ENCODE peak calls at places on chromosomes 16 and 17, in seven cellular contexts. E is H9, G is H1, W is mesendoderm, Y is neuronal stem cell, K is mesenchymal stem cell, F is IMR-90. U is an unnamed sample.

GRCh38 chr16:69443809-69444611 is 19.6 kb downstream of the CYB5B start:
- DNase-seq in K (peak; percentile 67), E (no peak), G (no peak), F (peak; percentile 47), Y (no peak), W (no peak), U (no peak)

GRCh38 chr16:27314161-27314723 is 468 bp downstream of the IL4R start:
- DNase-seq in W (peak; percentile 51), F (peak; percentile 97), K (peak; percentile 98), Y (no peak), E (no peak), G (no peak), U (peak; percentile 68)

GRCh38 chr16:4113358-4114256 is 2.6 kb downstream of the ADCY9 start:
- DNase-seq in K (no peak), W (no peak), F (no peak), E (no peak), G (no peak), Y (no peak), U (no peak)

GRCh38 chr17:62111562-62112180 is 46.6 kb upstream of the MED13 start:
- DNase-seq in G (no peak), K (no peak), W (no peak), E (no peak), Y (no peak), F (no peak), U (no peak)

GRCh38 chr16:11359370-11359769 is 14.1 kb downstream of the RMI2 start:
- DNase-seq in K (peak; percentile 76), W (peak; percentile 92), G (no peak), Y (no peak), F (peak; percentile 90), E (no peak), U (peak; percentile 100)

GRCh38 chr17:21280081-21280518 is 4.4 kb upstream of the MAP2K3 start:
- DNase-seq in G (no peak), W (peak; percentile 80), Y (peak; percentile 72), F (peak; percentile 74), K (peak; percentile 79), E (peak; percentile 94), U (peak; percentile 94)

GRCh38 chr16:4574919-4575705 is 19.0 kb downstream of the C16orf96 start:
- DNase-seq in G (peak; percentile 49), F (no peak), E (peak; percentile 72), W (peak; percentile 47), Y (no peak), K (no peak), U (no peak)

GRCh38 chr16:51298800-51299199 is 147.7 kb upstream of the SALL1 start:
- DNase-seq in G (no peak), K (no peak), Y (no peak), F (no peak), W (no peak), E (no peak), U (no peak)

GRCh38 chr16:53523971-53524548 is 21.1 kb upstream of the AKTIP start:
- DNase-seq in W (no peak), G (no peak), E (no peak), K (no peak), F (no peak), Y (no peak), U (peak; percentile 27)

GRCh38 chr17:4715071-4715749 is 4.8 kb downstream of the ARRB2 start:
- DNase-seq in K (no peak), G (no peak), F (no peak), W (no peak), E (no peak), Y (no peak), U (no peak)

GRCh38 chr16:25020112-25020591 is 5.0 kb upstream of the ARHGAP17 start:
- DNase-seq in E (no peak), Y (no peak), K (no peak), W (no peak), F (no peak), G (no peak), U (no peak)

GRCh38 chr17:33292981-33293867 is at the start of gene ASIC2:
- DNase-seq in E (peak; percentile 78), K (peak; percentile 36), W (peak; percentile 75), G (peak; percentile 10), F (peak; percentile 4), Y (peak; percentile 65), U (peak; percentile 7)

GRCh38 chr17:61467416-61468262 is 15.4 kb downstream of the TBX4 start:
- DNase-seq in G (no peak), K (peak; percentile 54), W (peak; percentile 78), Y (no peak), F (peak; percentile 52), E (peak; percentile 84), U (no peak)

GRCh38 chr16:54374136-54374535 is 87.5 kb upstream of the IRX3 start:
- DNase-seq in F (peak; percentile 10), Y (peak; percentile 9), W (no peak), E (no peak), K (peak; percentile 74), G (no peak), U (peak; percentile 65)

GRCh38 chr16:17364319-17365210 is 106.2 kb downstream of the XYLT1 start:
- DNase-seq in F (peak; percentile 94), Y (no peak), W (no peak), K (no peak), G (no peak), E (no peak), U (no peak)

GRCh38 chr16:84095466-84095865 is 21.3 kb downstream of the MBTPS1 start:
- DNase-seq in E (no peak), G (no peak), F (no peak), Y (no peak), W (no peak), K (no peak), U (no peak)

GRCh38 chr16:84090212-84090611 is 26.5 kb downstream of the MBTPS1 start:
- DNase-seq in W (no peak), K (no peak), F (no peak), E (no peak), Y (no peak), G (no peak), U (no peak)

GRCh38 chr16:84091460-84091859 is 25.3 kb downstream of the MBTPS1 start:
- DNase-seq in K (no peak), G (no peak), F (no peak), W (no peak), E (no peak), Y (no peak), U (no peak)

GRCh38 chr16:84093879-84094270 is 22.9 kb downstream of the MBTPS1 start:
- DNase-seq in E (no peak), K (no peak), Y (no peak), G (no peak), W (no peak), F (no peak), U (no peak)

DNA sequence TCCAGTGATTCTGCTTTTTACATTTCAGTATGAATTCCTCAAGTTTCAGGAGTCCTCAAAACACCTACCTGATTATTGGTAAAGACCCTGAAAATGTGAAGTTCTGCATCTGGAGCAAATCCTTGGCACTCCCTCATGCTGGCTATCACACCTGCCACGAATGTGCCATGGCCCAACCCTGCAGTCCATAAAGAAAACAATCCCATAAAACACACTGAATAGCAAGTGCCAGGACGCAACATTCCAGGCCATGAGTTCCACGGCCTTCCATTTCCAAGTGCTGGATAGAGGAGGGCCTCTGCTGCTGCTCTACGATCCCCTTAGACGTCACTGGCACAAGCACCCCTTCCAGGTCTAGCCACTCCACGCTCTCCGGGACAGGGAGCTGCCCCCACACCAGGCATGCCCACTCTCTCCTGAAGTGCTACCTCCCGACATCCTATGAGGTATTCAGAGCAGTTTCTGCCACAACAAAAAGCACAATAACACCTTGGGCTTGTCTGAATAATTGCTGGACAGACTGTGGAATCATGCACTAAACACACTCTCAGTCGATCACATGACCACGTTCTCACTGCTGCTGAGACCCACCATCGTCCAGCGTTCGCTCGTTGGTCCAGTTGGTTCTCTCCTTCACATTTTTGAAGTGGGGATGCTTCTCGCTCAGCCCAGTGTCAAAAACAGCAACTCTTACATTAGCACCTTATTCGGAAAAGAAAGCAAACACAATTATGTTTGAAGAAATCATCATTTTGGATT is 23.4 kb downstream of the MBTPS1 start:
- DNase-seq in W (no peak), K (no peak), G (no peak), F (no peak), E (no peak), Y (no peak), U (no peak)
- H2BK120ac ChIP-seq in W (no peak overlapping the region), K (no peak overlapping the region), G (no peak overlapping the region), F (no peak overlapping the region), E (no peak overlapping the region), Y (no peak overlapping the region), U (no peak overlapping the region)

DNA sequence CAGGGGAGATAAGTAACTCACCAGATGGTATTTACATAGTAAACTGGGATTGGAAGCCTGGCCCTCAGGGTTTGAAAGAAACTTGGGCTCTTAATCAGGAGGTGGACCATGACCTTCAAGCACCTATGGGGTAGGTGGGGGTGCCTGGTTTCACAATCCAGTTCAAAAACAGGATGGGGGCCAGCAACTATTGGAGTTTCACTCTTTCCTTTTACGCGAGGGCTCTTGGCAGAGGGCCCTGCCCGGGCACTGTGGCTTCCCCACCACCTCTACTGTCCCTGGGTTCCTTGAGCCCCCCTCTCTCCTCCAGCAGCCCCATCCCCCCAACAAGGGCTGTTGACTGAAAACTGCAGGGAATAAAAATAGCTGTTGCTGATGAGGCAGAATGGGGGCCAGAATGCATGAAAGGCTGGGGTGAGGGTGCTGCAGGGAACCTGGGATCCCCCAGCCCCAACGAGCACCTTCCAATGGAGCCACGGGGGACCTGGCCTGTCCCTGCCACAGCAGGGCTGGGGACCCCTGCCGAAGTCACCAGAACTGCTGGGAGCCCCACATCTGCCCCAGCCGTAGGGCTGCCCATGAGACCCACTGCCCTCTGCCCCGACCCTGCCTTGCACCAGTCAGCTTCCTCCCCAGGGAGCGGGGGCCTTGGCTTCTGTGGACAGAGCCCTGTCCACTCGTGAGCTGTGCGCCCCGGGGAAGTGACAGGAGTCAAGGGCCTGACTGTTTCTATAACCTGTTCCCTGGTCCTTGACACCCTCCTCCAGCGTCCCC is 11.1 kb upstream of the PRR29 start:
- DNase-seq in Y (no peak), W (no peak), K (no peak), E (no peak), F (no peak), G (no peak), U (no peak)
- H3K4me2 ChIP-seq in Y (no peak overlapping the region), W (no peak overlapping the region), K (no peak overlapping the region), E (no peak overlapping the region), F (no peak overlapping the region), G (no peak overlapping the region), U (no peak overlapping the region)

GRCh38 chr16:30604316-30604947 is 5.8 kb downstream of the ZNF689 start:
- DNase-seq in Y (no peak), F (no peak), K (no peak), G (no peak), W (no peak), E (no peak), U (no peak)

GRCh38 chr16:30609928-30610839 is at the start of gene ZNF689:
- DNase-seq in G (peak; percentile 99), F (peak; percentile 96), E (peak; percentile 98), Y (peak; percentile 99), W (peak; percentile 100), K (peak; percentile 98), U (peak; percentile 99)

GRCh38 chr16:30606004-30606403 is 4.2 kb downstream of the ZNF689 start:
- DNase-seq in G (no peak), F (no peak), E (no peak), Y (no peak), W (no peak), K (no peak), U (no peak)

GRCh38 chr16:30605148-30605547 is 5.0 kb downstream of the ZNF689 start:
- DNase-seq in Y (no peak), W (no peak), F (no peak), E (no peak), K (no peak), G (no peak), U (no peak)

GRCh38 chr16:30609002-30609927 is 924 bp downstream of the ZNF689 start:
- DNase-seq in Y (no peak), G (no peak), W (peak; percentile 67), F (peak; percentile 23), E (peak; percentile 39), K (peak; percentile 45), U (peak; percentile 7)
- H4K8ac ChIP-seq in Y (peak overlapping the region; percentile 92), G (peak overlapping the region; percentile 97), W (no peak overlapping the region), F (peak overlapping the region; percentile 97), E (no peak overlapping the region), K (peak overlapping the region; percentile 99), U (peak overlapping the region; percentile 83)

GRCh38 chr17:1100382-1100781 is 79.4 kb downstream of the ABR start:
- DNase-seq in F (no peak), W (no peak), G (no peak), E (no peak), K (no peak), Y (no peak), U (no peak)
- H2BK120ac ChIP-seq in F (no peak overlapping the region), W (no peak overlapping the region), G (no peak overlapping the region), E (no peak overlapping the region), K (no peak overlapping the region), Y (no peak overlapping the region), U (no peak overlapping the region)

U was measured in trophoblast cell.